ENCODE peak calls at places on chromosomes 6 and 20, in eight cellular contexts. One of them, this sample, is unnamed. For H3K4me1, the result is how much of the 10 kb centered on the place peaks cover.

GRCh38 chr6:18047406-18047805 is 60.0 kb upstream of the KIF13A start:
- DNase-seq in heart right ventricle: no peak
- DNase-seq in heart left ventricle: no peak
- DNase-seq in keratinocyte: no peak
- DNase-seq in psoas muscle: no peak
- DNase-seq in colonic mucosa: peak
- DNase-seq in tibial artery: no peak
- DNase-seq in BE2C: no peak
- DNase-seq in this sample: peak

GRCh38 chr6:9332241-9332640 is 896.9 kb upstream of the SLC35B3 start:
- DNase-seq in heart right ventricle: no peak
- DNase-seq in heart left ventricle: no peak
- DNase-seq in keratinocyte: no peak
- DNase-seq in psoas muscle: no peak
- DNase-seq in colonic mucosa: no peak
- DNase-seq in tibial artery: no peak
- DNase-seq in BE2C: no peak
- DNase-seq in this sample: no peak

GRCh38 chr20:12394786-12395185 is 477.1 kb downstream of the BTBD3 start:
- DNase-seq in heart right ventricle: no peak
- DNase-seq in heart left ventricle: no peak
- DNase-seq in keratinocyte: no peak
- DNase-seq in psoas muscle: no peak
- DNase-seq in colonic mucosa: no peak
- DNase-seq in tibial artery: no peak
- DNase-seq in BE2C: peak
- DNase-seq in this sample: no peak

GRCh38 chr20:10357974-10358373 is 76.0 kb downstream of the MKKS start:
- DNase-seq in heart right ventricle: no peak
- DNase-seq in heart left ventricle: no peak
- DNase-seq in keratinocyte: no peak
- DNase-seq in psoas muscle: no peak
- DNase-seq in colonic mucosa: no peak
- DNase-seq in tibial artery: no peak
- DNase-seq in BE2C: no peak
- DNase-seq in this sample: no peak

GRCh38 chr6:76230711-76231110 is 158.2 kb upstream of the IMPG1 start:
- DNase-seq in heart right ventricle: no peak
- DNase-seq in heart left ventricle: no peak
- DNase-seq in keratinocyte: no peak
- DNase-seq in psoas muscle: no peak
- DNase-seq in colonic mucosa: no peak
- DNase-seq in tibial artery: no peak
- DNase-seq in BE2C: no peak
- DNase-seq in this sample: no peak

GRCh38 chr20:62743777-62744317 is 35.2 kb downstream of the NTSR1 start:
- DNase-seq in heart right ventricle: no peak
- DNase-seq in heart left ventricle: peak
- DNase-seq in keratinocyte: no peak
- DNase-seq in psoas muscle: no peak
- DNase-seq in colonic mucosa: no peak
- DNase-seq in tibial artery: peak
- DNase-seq in BE2C: no peak
- DNase-seq in this sample: no peak

GRCh38 chr20:17571153-17571527 is 1.3 kb downstream of the DSTN start:
- DNase-seq in heart right ventricle: no peak
- DNase-seq in heart left ventricle: no peak
- DNase-seq in keratinocyte: no peak
- DNase-seq in psoas muscle: no peak
- DNase-seq in colonic mucosa: no peak
- DNase-seq in tibial artery: no peak
- DNase-seq in BE2C: no peak
- DNase-seq in this sample: peak

GRCh38 chr20:8304124-8304800 is 172.2 kb downstream of the PLCB1 start:
- DNase-seq in heart right ventricle: no peak
- DNase-seq in heart left ventricle: no peak
- DNase-seq in keratinocyte: no peak
- DNase-seq in psoas muscle: no peak
- DNase-seq in colonic mucosa: no peak
- DNase-seq in tibial artery: no peak
- DNase-seq in BE2C: no peak
- DNase-seq in this sample: no peak

GRCh38 chr20:17808357-17808756 is 108.6 kb downstream of the BANF2 start:
- DNase-seq in heart right ventricle: peak
- DNase-seq in heart left ventricle: no peak
- DNase-seq in keratinocyte: no peak
- DNase-seq in psoas muscle: peak
- DNase-seq in colonic mucosa: peak
- DNase-seq in tibial artery: peak
- DNase-seq in BE2C: no peak
- DNase-seq in this sample: peak

GRCh38 chr20:1118336-1119127 is at the start of gene PSMF1:
- DNase-seq in heart right ventricle: peak
- DNase-seq in heart left ventricle: peak
- DNase-seq in keratinocyte: peak
- DNase-seq in psoas muscle: peak
- DNase-seq in colonic mucosa: peak
- DNase-seq in tibial artery: peak
- DNase-seq in BE2C: peak
- DNase-seq in this sample: peak
- TF ChIP-seq CTCF in heart right ventricle: peak
- TF ChIP-seq CTCF in heart left ventricle: no peak
- TF ChIP-seq CTCF in keratinocyte: no peak
- TF ChIP-seq CTCF in psoas muscle: peak
- TF ChIP-seq CTCF in colonic mucosa: no peak
- TF ChIP-seq CTCF in tibial artery: peak
- TF ChIP-seq CTCF in BE2C: no peak
- TF ChIP-seq CTCF in this sample: no peak

GRCh38 chr6:142902636-142903053 is 42.3 kb downstream of the HIVEP2 start:
- DNase-seq in heart right ventricle: peak
- DNase-seq in heart left ventricle: peak
- DNase-seq in keratinocyte: peak
- DNase-seq in psoas muscle: peak
- DNase-seq in colonic mucosa: peak
- DNase-seq in tibial artery: peak
- DNase-seq in BE2C: no peak
- DNase-seq in this sample: peak
- H3K4me1 ChIP-seq in heart right ventricle: half or more
- H3K4me1 ChIP-seq in heart left ventricle: under half
- H3K4me1 ChIP-seq in keratinocyte: under half
- H3K4me1 ChIP-seq in psoas muscle: half or more
- H3K4me1 ChIP-seq in colonic mucosa: under half
- H3K4me1 ChIP-seq in tibial artery: under half
- H3K4me1 ChIP-seq in BE2C: under half
- H3K4me1 ChIP-seq in this sample: under half

GRCh38 chr6:12271594-12271993 is 18.6 kb upstream of the EDN1 start:
- DNase-seq in heart right ventricle: no peak
- DNase-seq in heart left ventricle: no peak
- DNase-seq in keratinocyte: no peak
- DNase-seq in psoas muscle: no peak
- DNase-seq in colonic mucosa: no peak
- DNase-seq in tibial artery: no peak
- DNase-seq in BE2C: no peak
- DNase-seq in this sample: no peak

GRCh38 chr6:12269100-12269499 is 21.1 kb upstream of the EDN1 start:
- DNase-seq in heart right ventricle: no peak
- DNase-seq in heart left ventricle: no peak
- DNase-seq in keratinocyte: no peak
- DNase-seq in psoas muscle: no peak
- DNase-seq in colonic mucosa: no peak
- DNase-seq in tibial artery: no peak
- DNase-seq in BE2C: no peak
- DNase-seq in this sample: no peak

GRCh38 chr6:12271997-12272396 is 18.2 kb upstream of the EDN1 start:
- DNase-seq in heart right ventricle: no peak
- DNase-seq in heart left ventricle: no peak
- DNase-seq in keratinocyte: no peak
- DNase-seq in psoas muscle: no peak
- DNase-seq in colonic mucosa: no peak
- DNase-seq in tibial artery: no peak
- DNase-seq in BE2C: no peak
- DNase-seq in this sample: no peak

GRCh38 chr6:12266571-12266970 is 23.6 kb upstream of the EDN1 start:
- DNase-seq in heart right ventricle: no peak
- DNase-seq in heart left ventricle: no peak
- DNase-seq in keratinocyte: no peak
- DNase-seq in psoas muscle: no peak
- DNase-seq in colonic mucosa: no peak
- DNase-seq in tibial artery: no peak
- DNase-seq in BE2C: no peak
- DNase-seq in this sample: no peak

GRCh38 chr6:12270551-12271228 is 19.5 kb upstream of the EDN1 start:
- DNase-seq in heart right ventricle: no peak
- DNase-seq in heart left ventricle: no peak
- DNase-seq in keratinocyte: no peak
- DNase-seq in psoas muscle: no peak
- DNase-seq in colonic mucosa: no peak
- DNase-seq in tibial artery: no peak
- DNase-seq in BE2C: no peak
- DNase-seq in this sample: no peak
- TF ChIP-seq CTCF in heart right ventricle: no peak
- TF ChIP-seq CTCF in heart left ventricle: no peak
- TF ChIP-seq CTCF in keratinocyte: no peak
- TF ChIP-seq CTCF in psoas muscle: no peak
- TF ChIP-seq CTCF in colonic mucosa: no peak
- TF ChIP-seq CTCF in tibial artery: no peak
- TF ChIP-seq CTCF in BE2C: no peak
- TF ChIP-seq CTCF in this sample: no peak

GRCh38 chr6:165556116-165556843 is 106.8 kb downstream of the PDE10A start:
- DNase-seq in heart right ventricle: no peak
- DNase-seq in heart left ventricle: no peak
- DNase-seq in keratinocyte: no peak
- DNase-seq in psoas muscle: no peak
- DNase-seq in colonic mucosa: no peak
- DNase-seq in tibial artery: no peak
- DNase-seq in BE2C: no peak
- DNase-seq in this sample: peak
- H3K4me1 ChIP-seq in heart right ventricle: under half
- H3K4me1 ChIP-seq in heart left ventricle: under half
- H3K4me1 ChIP-seq in keratinocyte: under half
- H3K4me1 ChIP-seq in psoas muscle: under half
- H3K4me1 ChIP-seq in colonic mucosa: under half
- H3K4me1 ChIP-seq in tibial artery: under half
- H3K4me1 ChIP-seq in BE2C: under half
- H3K4me1 ChIP-seq in this sample: under half

GRCh38 chr6:106511274-106512047 is 117.8 kb downstream of the RTN4IP1 start:
- DNase-seq in heart right ventricle: no peak
- DNase-seq in heart left ventricle: no peak
- DNase-seq in keratinocyte: no peak
- DNase-seq in psoas muscle: peak
- DNase-seq in colonic mucosa: peak
- DNase-seq in tibial artery: no peak
- DNase-seq in BE2C: no peak
- DNase-seq in this sample: peak

GRCh38 chr6:106509420-106510089 is 119.7 kb downstream of the RTN4IP1 start:
- DNase-seq in heart right ventricle: no peak
- DNase-seq in heart left ventricle: no peak
- DNase-seq in keratinocyte: no peak
- DNase-seq in psoas muscle: no peak
- DNase-seq in colonic mucosa: no peak
- DNase-seq in tibial artery: no peak
- DNase-seq in BE2C: no peak
- DNase-seq in this sample: peak

GRCh38 chr6:106512048-106512957 is 117.0 kb downstream of the RTN4IP1 start:
- DNase-seq in heart right ventricle: peak
- DNase-seq in heart left ventricle: peak
- DNase-seq in keratinocyte: no peak
- DNase-seq in psoas muscle: peak
- DNase-seq in colonic mucosa: peak
- DNase-seq in tibial artery: peak
- DNase-seq in BE2C: peak
- DNase-seq in this sample: peak

GRCh38 chr6:106508836-106509235 is 120.5 kb downstream of the RTN4IP1 start:
- DNase-seq in heart right ventricle: no peak
- DNase-seq in heart left ventricle: no peak
- DNase-seq in keratinocyte: no peak
- DNase-seq in psoas muscle: no peak
- DNase-seq in colonic mucosa: no peak
- DNase-seq in tibial artery: no peak
- DNase-seq in BE2C: no peak
- DNase-seq in this sample: peak

DNA sequence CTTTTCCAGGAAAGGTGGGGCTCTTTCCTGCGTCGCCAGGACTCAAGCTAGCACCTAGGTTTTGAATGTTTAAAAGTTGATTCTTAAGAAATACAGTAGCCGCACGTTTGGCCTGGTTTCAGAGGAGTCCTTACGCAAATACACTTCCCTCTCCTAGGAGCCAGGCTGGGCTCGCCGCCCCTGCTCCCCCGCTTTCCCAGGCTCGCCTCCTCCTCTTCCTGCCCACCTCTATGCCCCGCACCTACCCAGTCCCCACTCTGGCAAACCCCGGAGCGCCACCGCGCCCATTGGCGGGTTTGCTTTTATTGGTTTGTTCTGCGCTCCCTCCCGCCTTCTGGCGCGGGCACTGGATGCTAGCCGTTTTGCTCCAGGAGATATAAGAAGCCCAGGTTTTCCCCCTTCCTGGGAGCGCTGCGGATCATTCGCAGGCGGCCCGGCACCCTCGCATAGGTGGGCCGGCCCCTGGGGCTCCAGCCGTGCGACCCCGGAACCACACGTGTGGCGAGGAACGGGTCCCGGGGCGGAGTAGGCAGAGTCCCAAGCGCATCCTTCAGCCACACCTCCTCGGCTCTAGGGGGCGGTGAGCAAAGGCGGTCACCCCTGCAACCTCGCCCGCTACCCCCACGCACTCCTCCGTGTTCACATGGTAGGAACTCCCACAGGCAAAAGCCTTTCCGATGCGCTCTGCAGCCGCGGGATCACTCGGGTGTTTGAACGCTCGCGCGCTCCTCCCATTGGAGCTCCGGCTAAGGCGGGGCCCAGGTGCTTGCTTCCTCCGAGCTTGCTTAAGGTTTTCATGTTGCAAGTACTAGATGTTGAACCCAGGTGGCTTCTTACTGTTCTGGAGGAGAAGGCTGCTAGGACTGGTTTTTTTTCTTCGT is 119.0 kb downstream of the RTN4IP1 start:
- DNase-seq in heart right ventricle: peak
- DNase-seq in heart left ventricle: peak
- DNase-seq in keratinocyte: peak
- DNase-seq in psoas muscle: peak
- DNase-seq in colonic mucosa: peak
- DNase-seq in tibial artery: no peak
- DNase-seq in BE2C: no peak
- DNase-seq in this sample: peak
- TF ChIP-seq CTCF in heart right ventricle: no peak
- TF ChIP-seq CTCF in heart left ventricle: no peak
- TF ChIP-seq CTCF in keratinocyte: peak
- TF ChIP-seq CTCF in psoas muscle: no peak
- TF ChIP-seq CTCF in colonic mucosa: no peak
- TF ChIP-seq CTCF in tibial artery: no peak
- TF ChIP-seq CTCF in BE2C: no peak
- TF ChIP-seq CTCF in this sample: no peak

This sample was measured in cardiac muscle cell.